ENCODE peak calls at places on chromosomes 6 and 20, in seven cellular contexts. Z, C, T, E, N, H and U are unnamed samples.
A peak's percentile ranks its signal among the peaks of the same experiment; 100 is the strongest.

GRCh38 chr6:31707701-31708100 is 1.0 kb downstream of the LY6G6F start:
- DNase-seq in Z (no peak), C (no peak), T (no peak), E (no peak), N (no peak), H (no peak), U (no peak)

GRCh38 chr20:5400164-5400762 is 83.5 kb upstream of the PROKR2 start:
- DNase-seq in Z (no peak), C (no peak), T (peak; percentile 21), E (peak; percentile 78), N (peak; percentile 70), H (no peak), U (no peak)

GRCh38 chr6:215335-216034 is 76.8 kb upstream of the DUSP22 start:
- DNase-seq in Z (no peak), C (no peak), T (no peak), E (no peak), N (no peak), H (no peak), U (no peak)

GRCh38 chr20:44211177-44212039 is 837 bp upstream of the OSER1 start:
- DNase-seq in Z (no peak), C (peak; percentile 45), T (no peak), E (no peak), N (peak; percentile 64), H (no peak), U (no peak)

GRCh38 chr6:20563377-20563776 is 29.1 kb downstream of the CDKAL1 start:
- DNase-seq in Z (no peak), C (no peak), T (no peak), E (no peak), N (no peak), H (no peak), U (no peak)

GRCh38 chr6:57063847-57064246 is 17.4 kb downstream of the KIAA1586 start:
- DNase-seq in Z (no peak), C (no peak), T (no peak), E (no peak), N (no peak), H (no peak), U (no peak)

GRCh38 chr20:58870293-58871014 is 17.9 kb downstream of the GNAS start:
- DNase-seq in Z (peak; percentile 78), C (peak; percentile 86), T (peak; percentile 76), E (peak; percentile 92), N (peak; percentile 96), H (peak; percentile 76), U (peak; percentile 65)

GRCh38 chr6:1507251-1507650 is 102.5 kb upstream of the FOXC1 start:
- DNase-seq in Z (no peak), C (no peak), T (no peak), E (no peak), N (no peak), H (no peak), U (no peak)

GRCh38 chr20:2005831-2006426 is 12.1 kb upstream of the PDYN start:
- DNase-seq in Z (no peak), C (peak; percentile 75), T (peak; percentile 74), E (peak; percentile 95), N (peak; percentile 66), H (no peak), U (peak; percentile 80)

GRCh38 chr6:55617272-55617671 is 38.3 kb upstream of the HMGCLL1 start:
- DNase-seq in Z (no peak), C (peak; percentile 21), T (peak; percentile 58), E (peak; percentile 76), N (peak; percentile 64), H (peak; percentile 53), U (no peak)

GRCh38 chr6:169627736-169628423 is 73.9 kb downstream of the WDR27 start:
- DNase-seq in Z (no peak), C (no peak), T (no peak), E (no peak), N (no peak), H (no peak), U (no peak)

GRCh38 chr6:110545081-110545872 is 68.9 kb upstream of the SLC22A16 start:
- DNase-seq in Z (no peak), C (no peak), T (no peak), E (no peak), N (no peak), H (no peak), U (no peak)

GRCh38 chr6:79334674-79335073 is 100.2 kb upstream of the HMGN3 start:
- DNase-seq in Z (no peak), C (no peak), T (no peak), E (no peak), N (no peak), H (no peak), U (no peak)

GRCh38 chr6:21883929-21884328 is 290.4 kb downstream of the SOX4 start:
- DNase-seq in Z (no peak), C (no peak), T (no peak), E (no peak), N (no peak), H (no peak), U (no peak)

GRCh38 chr6:170004585-170005210 is 253.3 kb downstream of the ERMARD start:
- DNase-seq in Z (no peak), C (no peak), T (no peak), E (no peak), N (no peak), H (no peak), U (no peak)

GRCh38 chr20:59668926-59669325 is 64.6 kb downstream of the PHACTR3 start:
- DNase-seq in Z (no peak), C (no peak), T (no peak), E (no peak), N (no peak), H (no peak), U (no peak)

GRCh38 chr6:143264291-143264834 is 186.1 kb downstream of the ADAT2 start:
- DNase-seq in Z (no peak), C (no peak), T (no peak), E (no peak), N (peak; percentile 71), H (no peak), U (no peak)

GRCh38 chr6:136967874-136968752 is 46.0 kb downstream of the SLC35D3 start:
- DNase-seq in Z (peak; percentile 77), C (peak; percentile 76), T (peak; percentile 80), E (peak; percentile 93), N (peak; percentile 86), H (peak; percentile 85), U (peak; percentile 66)

GRCh38 chr20:53321596-53321995 is 272.0 kb downstream of the ZNF217 start:
- DNase-seq in Z (no peak), C (no peak), T (no peak), E (no peak), N (peak; percentile 13), H (no peak), U (no peak)

GRCh38 chr20:63191400-63191799 is 24.5 kb downstream of the YTHDF1 start:
- DNase-seq in Z (no peak), C (peak; percentile 37), T (no peak), E (no peak), N (peak; percentile 37), H (no peak), U (peak; percentile 56)

GRCh38 chr6:112325449-112325848 is 21.7 kb upstream of the RFPL4B start:
- DNase-seq in Z (no peak), C (no peak), T (no peak), E (no peak), N (no peak), H (no peak), U (no peak)

GRCh38 chr6:14286144-14286543 is 168.6 kb downstream of the CD83 start:
- DNase-seq in Z (peak; percentile 35), C (no peak), T (peak; percentile 51), E (peak; percentile 57), N (peak; percentile 3), H (no peak), U (no peak)

DNA sequence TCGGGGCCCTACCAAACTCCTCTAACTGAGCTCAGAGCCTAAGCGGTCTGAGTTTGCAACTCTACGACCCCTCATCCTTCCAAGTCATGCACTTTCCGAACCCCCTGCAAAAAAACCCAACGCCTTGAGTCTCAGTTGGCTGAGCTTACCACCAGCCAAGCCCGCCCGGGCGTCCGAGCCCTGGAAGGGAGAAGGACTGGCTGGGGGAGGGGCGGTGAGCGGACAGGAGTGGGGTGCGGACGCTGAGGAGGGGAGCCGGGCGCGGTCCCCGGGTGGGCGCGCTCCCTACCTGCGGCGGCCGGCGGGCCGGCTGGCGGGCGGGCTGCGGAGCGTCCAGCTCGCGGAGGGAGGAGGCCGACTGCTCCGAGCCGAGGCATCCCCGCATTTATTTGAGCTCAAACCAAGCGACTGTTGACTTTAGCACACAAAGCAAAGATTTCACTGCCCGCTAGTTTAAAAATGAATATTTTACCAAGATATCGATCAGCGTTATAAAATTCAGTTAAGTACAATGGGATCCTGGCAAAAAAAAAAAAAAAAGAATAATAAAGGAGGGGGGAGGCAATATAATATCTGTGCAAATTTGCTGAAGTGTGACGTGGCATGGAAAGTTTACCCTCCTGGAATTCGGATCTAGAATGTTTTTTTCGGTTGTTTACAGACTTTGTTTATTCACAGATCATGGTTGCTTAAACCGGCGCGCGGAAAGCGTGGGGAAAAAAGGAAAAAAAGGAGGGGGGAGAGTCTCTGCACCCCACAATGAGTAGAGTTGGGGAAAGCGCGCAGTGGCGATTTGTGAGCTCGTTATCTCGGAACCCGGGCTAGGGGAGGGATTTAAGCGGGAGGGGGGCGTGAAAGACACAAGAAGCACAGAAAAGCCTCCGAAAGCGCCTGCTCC is 5.9 kb downstream of the FOXA2 start:
- DNase-seq in Z (no peak), C (peak; percentile 66), T (no peak), E (peak; percentile 79), N (no peak), H (no peak), U (no peak)
- H3K9me3 ChIP-seq in Z (no peaks in the 10 kb centered on the region), C (no peaks in the 10 kb centered on the region), T (no peaks in the 10 kb centered on the region), E (no peaks in the 10 kb centered on the region), N (no peaks in the 10 kb centered on the region), H (peaks cover 14% of the 10 kb centered on the region), U (no peaks in the 10 kb centered on the region)

DNA sequence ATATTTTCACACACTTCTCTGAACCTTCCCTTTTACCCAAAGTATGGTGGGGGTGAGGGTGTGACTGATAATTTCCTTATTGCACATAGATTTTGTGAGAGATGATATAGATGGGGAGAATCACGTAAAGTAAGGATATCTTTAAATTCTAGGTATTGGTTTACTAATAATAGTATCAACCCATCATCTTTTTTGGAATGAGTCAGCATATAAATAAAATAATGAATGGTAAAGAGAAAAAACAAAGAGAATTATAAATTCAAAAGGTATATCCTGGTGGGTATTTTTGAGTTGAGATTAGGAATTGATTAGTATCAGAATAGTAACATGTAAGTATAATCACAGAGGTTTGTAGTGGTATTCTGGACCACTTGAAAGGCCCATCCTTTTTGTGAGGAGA is 56.1 kb downstream of the MACROD2 start:
- DNase-seq in Z (no peak), C (no peak), T (no peak), E (no peak), N (no peak), H (no peak), U (no peak)
- H3K27ac ChIP-seq in Z (no peak overlapping the region), C (no peak overlapping the region), T (no peak overlapping the region), E (no peak overlapping the region), N (no peak overlapping the region), H (no peak overlapping the region), U (no peak overlapping the region)

GRCh38 chr6:133923938-133924593 is 29.0 kb upstream of the TBPL1 start:
- DNase-seq in Z (peak; percentile 58), C (peak; percentile 79), T (peak; percentile 78), E (peak; percentile 84), N (peak; percentile 86), H (peak; percentile 64), U (peak; percentile 70)
- H3K9me3 ChIP-seq in Z (no peaks in the 10 kb centered on the region), C (no peaks in the 10 kb centered on the region), T (no peaks in the 10 kb centered on the region), E (no peaks in the 10 kb centered on the region), N (no peaks in the 10 kb centered on the region), H (no peaks in the 10 kb centered on the region), U (no peaks in the 10 kb centered on the region)

DNA sequence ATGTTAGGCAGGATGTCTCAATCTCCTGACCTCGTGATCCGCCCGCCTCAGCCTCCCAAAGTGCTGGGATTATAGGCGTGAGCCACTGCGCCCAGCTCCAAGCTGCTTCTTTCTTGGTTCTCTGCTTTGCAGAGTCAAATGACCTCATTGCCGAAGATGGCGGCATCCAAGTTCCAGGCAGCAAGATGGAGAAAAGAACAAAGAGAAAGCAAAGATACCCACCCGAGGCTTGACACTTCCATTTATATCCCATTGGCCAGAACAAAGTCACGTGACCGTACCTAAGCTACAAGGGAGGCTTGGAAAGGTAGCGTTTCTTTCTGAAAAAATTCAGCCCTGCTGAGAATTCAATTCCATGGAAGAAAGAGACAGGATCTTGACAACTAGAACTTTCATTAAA is 183.4 kb upstream of the SALL4 start:
- DNase-seq in Z (no peak), C (no peak), T (no peak), E (no peak), N (no peak), H (no peak), U (no peak)
- H3K27ac ChIP-seq in Z (peak overlapping the region; percentile 91), C (no peak overlapping the region), T (no peak overlapping the region), E (no peak overlapping the region), N (no peak overlapping the region), H (no peak overlapping the region), U (peak overlapping the region; percentile 69)